ENCODE peak calls at places on chromosomes 16 and 17, in four cellular contexts. V, I, Y and B are unnamed samples.

GRCh38 chr17:31202968-31203367 is 94.1 kb downstream of the OMG start:
- DNase-seq in V (no peak), I (no peak), Y (no peak), B (no peak)

GRCh38 chr17:38658741-38659345 is 15.9 kb downstream of the EPOP start:
- DNase-seq in V (no peak), I (no peak), Y (no peak), B (no peak)

GRCh38 chr16:70602831-70603230 is 43.5 kb upstream of the IL34 start:
- DNase-seq in V (no peak), I (no peak), Y (no peak), B (no peak)

GRCh38 chr16:84884311-84885023 is 64.7 kb downstream of the CRISPLD2 start:
- DNase-seq in V (no peak), I (no peak), Y (peak; percentile 54), B (no peak)

GRCh38 chr17:12407495-12407894 is 258.2 kb upstream of the MYOCD start:
- DNase-seq in V (no peak), I (no peak), Y (no peak), B (no peak)

GRCh38 chr17:28545787-28546415 is 6.5 kb downstream of the UNC119 start:
- DNase-seq in V (no peak), I (no peak), Y (no peak), B (no peak)

GRCh38 chr17:50568659-50569058 is 8.1 kb downstream of the CACNA1G start:
- DNase-seq in V (no peak), I (no peak), Y (no peak), B (no peak)

GRCh38 chr16:82715833-82716232 is 89.1 kb downstream of the CDH13 start:
- DNase-seq in V (no peak), I (no peak), Y (no peak), B (no peak)

GRCh38 chr17:34252138-34252889 is 2.8 kb upstream of the CCL2 start:
- DNase-seq in V (no peak), I (no peak), Y (peak; percentile 93), B (no peak)

GRCh38 chr17:21245703-21246102 is 7.5 kb downstream of the NATD1 start:
- DNase-seq in V (no peak), I (no peak), Y (no peak), B (no peak)

GRCh38 chr16:75044800-75045361 is 46.1 kb downstream of the ZNRF1 start:
- DNase-seq in V (no peak), I (no peak), Y (peak; percentile 62), B (no peak)

GRCh38 chr17:66422181-66422580 is 119.8 kb downstream of the PRKCA start:
- DNase-seq in V (no peak), I (no peak), Y (no peak), B (no peak)

GRCh38 chr16:17828012-17828411 is 357.3 kb upstream of the XYLT1 start:
- DNase-seq in V (no peak), I (no peak), Y (no peak), B (no peak)

GRCh38 chr17:45270828-45271418 is 9.0 kb upstream of the SPATA32 start:
- DNase-seq in V (peak; percentile 54), I (peak; percentile 34), Y (no peak), B (no peak)

GRCh38 chr16:55055262-55055661 is 124.6 kb downstream of the IRX5 start:
- DNase-seq in V (no peak), I (no peak), Y (no peak), B (no peak)

GRCh38 chr17:8366231-8366630 is 10.3 kb downstream of the KRABD2 start:
- DNase-seq in V (no peak), I (no peak), Y (no peak), B (no peak)

GRCh38 chr17:2937331-2938003 is 125.9 kb downstream of the OR1D5 start:
- DNase-seq in V (no peak), I (no peak), Y (no peak), B (no peak)

GRCh38 chr17:83097831-83098230 is 18.4 kb downstream of the METRNL start:
- DNase-seq in V (no peak), I (no peak), Y (no peak), B (no peak)

GRCh38 chr17:61284174-61284573 is 115.5 kb upstream of the TBX2 start:
- DNase-seq in V (no peak), I (no peak), Y (no peak), B (no peak)

GRCh38 chr16:8565498-8565897 is 24.8 kb downstream of the TMEM114 start:
- DNase-seq in V (no peak), I (no peak), Y (no peak), B (no peak)

GRCh38 chr17:7019839-7020519 is 2.9 kb upstream of the BCL6B start:
- DNase-seq in V (no peak), I (no peak), Y (peak; percentile 67), B (no peak)

GRCh38 chr17:8611671-8612298 is 18.7 kb downstream of the MYH10 start:
- DNase-seq in V (no peak), I (no peak), Y (no peak), B (no peak)

GRCh38 chr17:73415782-73416181 is 104.0 kb upstream of the CDC42EP4 start:
- DNase-seq in V (no peak), I (no peak), Y (no peak), B (no peak)

GRCh38 chr16:23784811-23785447 is 30.1 kb downstream of the CHP2 start:
- DNase-seq in V (no peak), I (no peak), Y (no peak), B (no peak)

GRCh38 chr17:20896153-20896649 is 146.6 kb downstream of the USP22 start:
- DNase-seq in V (peak; percentile 19), I (no peak), Y (peak; percentile 58), B (no peak)

GRCh38 chr17:5097101-5097834 is 14.4 kb downstream of the ZNF232 start:
- DNase-seq in V (peak; percentile 31), I (peak; percentile 68), Y (peak; percentile 60), B (no peak)

GRCh38 chr17:40320771-40321501 is 12.0 kb downstream of the RARA start:
- DNase-seq in V (no peak), I (no peak), Y (no peak), B (no peak)

GRCh38 chr17:39753514-39754160 is 15.9 kb downstream of the GRB7 start:
- DNase-seq in V (peak; percentile 63), I (no peak), Y (peak; percentile 66), B (no peak)

GRCh38 chr16:60204221-60204620 is 1470.1 kb upstream of the GOT2 start:
- DNase-seq in V (no peak), I (no peak), Y (no peak), B (no peak)

GRCh38 chr16:1414532-1415265 is at the start of gene UNKL:
- DNase-seq in V (peak; percentile 81), I (peak; percentile 64), Y (peak; percentile 74), B (peak; percentile 28)